ENCODE peak calls at places on chromosomes 2 and 18, in five cellular contexts. One of them, this sample, is unnamed.

GRCh38 chr2:49044680-49045079 is 109.6 kb downstream of the FSHR start:
- DNase-seq in mesendoderm: peak
- DNase-seq in tibial artery: no peak
- DNase-seq in lower lobe of right lung: no peak
- DNase-seq in fibroblast of pulmonary artery: peak
- DNase-seq in this sample: no peak

GRCh38 chr2:164388511-164388910 is 232.8 kb downstream of the GRB14 start:
- DNase-seq in mesendoderm: peak
- DNase-seq in tibial artery: no peak
- DNase-seq in lower lobe of right lung: no peak
- DNase-seq in fibroblast of pulmonary artery: peak
- DNase-seq in this sample: peak

GRCh38 chr2:238042849-238043584 is 17.8 kb upstream of the SCLY start:
- DNase-seq in fibroblast of pulmonary artery: peak
- DNase-seq in lower lobe of right lung: no peak
- DNase-seq in mesendoderm: no peak
- DNase-seq in tibial artery: no peak
- DNase-seq in this sample: no peak

GRCh38 chr2:205650931-205651330 is 31.4 kb upstream of the NRP2 start:
- DNase-seq in mesendoderm: no peak
- DNase-seq in fibroblast of pulmonary artery: no peak
- DNase-seq in lower lobe of right lung: no peak
- DNase-seq in tibial artery: no peak
- DNase-seq in this sample: no peak

GRCh38 chr2:223970343-223971128 is 13.3 kb downstream of the MRPL44 start:
- DNase-seq in tibial artery: peak
- DNase-seq in mesendoderm: peak
- DNase-seq in fibroblast of pulmonary artery: peak
- DNase-seq in lower lobe of right lung: no peak
- DNase-seq in this sample: no peak

GRCh38 chr2:32745191-32745590 is 117.3 kb downstream of the TTC27 start:
- DNase-seq in lower lobe of right lung: no peak
- DNase-seq in fibroblast of pulmonary artery: no peak
- DNase-seq in tibial artery: no peak
- DNase-seq in mesendoderm: peak
- DNase-seq in this sample: no peak

GRCh38 chr2:109470121-109470921 is 143.4 kb downstream of the SEPTIN10 start:
- DNase-seq in fibroblast of pulmonary artery: peak
- DNase-seq in lower lobe of right lung: peak
- DNase-seq in mesendoderm: peak
- DNase-seq in tibial artery: no peak
- DNase-seq in this sample: peak

GRCh38 chr2:99635710-99636431 is 146.1 kb upstream of the REV1 start:
- DNase-seq in fibroblast of pulmonary artery: no peak
- DNase-seq in tibial artery: peak
- DNase-seq in lower lobe of right lung: no peak
- DNase-seq in mesendoderm: no peak
- DNase-seq in this sample: no peak

GRCh38 chr2:165837122-165837521 is 43.1 kb upstream of the GALNT3 start:
- DNase-seq in fibroblast of pulmonary artery: peak
- DNase-seq in mesendoderm: peak
- DNase-seq in lower lobe of right lung: no peak
- DNase-seq in tibial artery: no peak
- DNase-seq in this sample: peak

GRCh38 chr2:164335128-164335527 is 286.2 kb downstream of the GRB14 start:
- DNase-seq in lower lobe of right lung: no peak
- DNase-seq in fibroblast of pulmonary artery: no peak
- DNase-seq in tibial artery: no peak
- DNase-seq in mesendoderm: peak
- DNase-seq in this sample: no peak

GRCh38 chr18:35376742-35377695 is at the start of gene ZNF396:
- DNase-seq in tibial artery: peak
- DNase-seq in lower lobe of right lung: peak
- DNase-seq in fibroblast of pulmonary artery: peak
- DNase-seq in mesendoderm: peak
- DNase-seq in this sample: no peak

GRCh38 chr2:66665124-66665984 is 230.4 kb downstream of the MEIS1 start:
- DNase-seq in fibroblast of pulmonary artery: peak
- DNase-seq in mesendoderm: no peak
- DNase-seq in tibial artery: no peak
- DNase-seq in lower lobe of right lung: no peak
- DNase-seq in this sample: no peak

GRCh38 chr2:164812378-164812777 is 29.2 kb downstream of the COBLL1 start:
- DNase-seq in tibial artery: no peak
- DNase-seq in fibroblast of pulmonary artery: no peak
- DNase-seq in mesendoderm: no peak
- DNase-seq in lower lobe of right lung: no peak
- DNase-seq in this sample: no peak

GRCh38 chr2:77712601-77713000 is 190.4 kb upstream of the LRRTM4 start:
- DNase-seq in lower lobe of right lung: no peak
- DNase-seq in mesendoderm: no peak
- DNase-seq in tibial artery: no peak
- DNase-seq in fibroblast of pulmonary artery: no peak
- DNase-seq in this sample: no peak

GRCh38 chr2:190382851-190383250 is 25.3 kb upstream of the MFSD6 start:
- DNase-seq in tibial artery: no peak
- DNase-seq in lower lobe of right lung: no peak
- DNase-seq in mesendoderm: peak
- DNase-seq in fibroblast of pulmonary artery: peak
- DNase-seq in this sample: peak

DNA sequence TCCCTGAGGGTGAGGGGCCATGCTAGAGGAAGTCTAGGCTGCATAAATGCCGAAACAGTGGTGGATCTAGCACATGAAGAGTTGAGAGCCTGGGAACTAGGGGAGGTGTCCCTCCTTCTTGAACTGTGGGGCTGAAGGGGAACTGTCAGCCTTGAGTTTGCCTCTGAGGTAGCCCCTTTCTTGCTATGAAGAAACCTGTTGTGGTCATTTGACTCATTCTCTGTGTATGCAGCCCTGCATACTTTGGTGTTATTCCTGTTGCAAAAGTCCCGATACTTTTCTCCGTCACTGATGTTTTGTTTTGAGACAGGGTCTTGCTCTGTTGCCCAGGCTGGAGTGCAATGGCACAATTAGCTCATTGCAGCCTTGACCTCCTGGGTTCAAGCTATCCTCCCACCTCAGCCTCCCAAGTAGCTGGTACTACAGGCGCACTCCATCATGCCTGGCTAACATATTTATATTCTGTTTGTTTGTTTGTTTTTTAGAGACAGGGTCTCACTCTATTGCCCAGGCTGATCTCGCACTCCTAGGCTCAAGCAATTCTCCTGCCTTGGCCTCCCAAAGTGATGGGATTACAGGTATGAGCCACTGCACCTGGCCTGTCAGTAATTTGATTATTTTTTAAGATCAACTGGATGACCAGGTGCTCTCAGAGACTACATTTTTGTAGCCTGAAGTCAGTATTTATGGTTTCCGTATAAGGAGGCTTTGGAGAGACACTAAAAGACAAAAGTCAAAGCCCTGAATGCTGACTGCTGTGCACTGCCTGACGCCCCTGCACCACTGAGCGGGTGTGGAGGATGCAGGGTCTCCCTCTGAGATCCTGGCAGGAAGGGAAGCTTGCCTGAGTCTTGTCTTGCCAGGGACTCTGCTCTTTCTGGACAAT is 126.0 kb upstream of the MSH6 start:
- DNase-seq in fibroblast of pulmonary artery: peak
- DNase-seq in mesendoderm: no peak
- DNase-seq in lower lobe of right lung: no peak
- DNase-seq in tibial artery: no peak
- DNase-seq in this sample: no peak
- H3K4me3 ChIP-seq in fibroblast of pulmonary artery: no peak
- H3K4me3 ChIP-seq in mesendoderm: no peak
- H3K4me3 ChIP-seq in lower lobe of right lung: no peak
- H3K4me3 ChIP-seq in tibial artery: no peak
- H3K4me3 ChIP-seq in this sample: no peak

DNA sequence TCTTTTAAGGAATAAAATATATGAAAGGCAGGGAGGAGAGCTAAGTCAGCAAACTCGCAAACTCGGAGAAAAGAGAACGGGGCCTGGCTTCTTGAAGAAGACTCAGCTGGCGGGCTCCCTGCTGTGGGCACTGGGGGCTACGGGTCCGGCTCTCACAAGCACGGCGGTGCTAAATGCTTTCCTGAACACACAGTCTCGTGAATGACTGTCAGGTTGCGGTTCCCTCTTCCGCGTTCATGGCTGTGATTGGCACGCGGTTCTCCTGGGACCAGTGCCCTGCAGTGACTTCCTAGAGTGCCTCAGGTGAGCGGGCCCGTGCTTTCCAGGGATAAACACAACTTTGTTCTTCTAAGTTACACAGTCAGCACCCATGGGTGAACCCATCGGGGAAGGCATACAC is 208.4 kb downstream of the HDAC4 start:
- DNase-seq in tibial artery: peak
- DNase-seq in lower lobe of right lung: no peak
- DNase-seq in mesendoderm: no peak
- DNase-seq in fibroblast of pulmonary artery: no peak
- DNase-seq in this sample: no peak
- H3K4me3 ChIP-seq in tibial artery: no peak
- H3K4me3 ChIP-seq in lower lobe of right lung: no peak
- H3K4me3 ChIP-seq in mesendoderm: no peak
- H3K4me3 ChIP-seq in fibroblast of pulmonary artery: no peak
- H3K4me3 ChIP-seq in this sample: no peak

DNA sequence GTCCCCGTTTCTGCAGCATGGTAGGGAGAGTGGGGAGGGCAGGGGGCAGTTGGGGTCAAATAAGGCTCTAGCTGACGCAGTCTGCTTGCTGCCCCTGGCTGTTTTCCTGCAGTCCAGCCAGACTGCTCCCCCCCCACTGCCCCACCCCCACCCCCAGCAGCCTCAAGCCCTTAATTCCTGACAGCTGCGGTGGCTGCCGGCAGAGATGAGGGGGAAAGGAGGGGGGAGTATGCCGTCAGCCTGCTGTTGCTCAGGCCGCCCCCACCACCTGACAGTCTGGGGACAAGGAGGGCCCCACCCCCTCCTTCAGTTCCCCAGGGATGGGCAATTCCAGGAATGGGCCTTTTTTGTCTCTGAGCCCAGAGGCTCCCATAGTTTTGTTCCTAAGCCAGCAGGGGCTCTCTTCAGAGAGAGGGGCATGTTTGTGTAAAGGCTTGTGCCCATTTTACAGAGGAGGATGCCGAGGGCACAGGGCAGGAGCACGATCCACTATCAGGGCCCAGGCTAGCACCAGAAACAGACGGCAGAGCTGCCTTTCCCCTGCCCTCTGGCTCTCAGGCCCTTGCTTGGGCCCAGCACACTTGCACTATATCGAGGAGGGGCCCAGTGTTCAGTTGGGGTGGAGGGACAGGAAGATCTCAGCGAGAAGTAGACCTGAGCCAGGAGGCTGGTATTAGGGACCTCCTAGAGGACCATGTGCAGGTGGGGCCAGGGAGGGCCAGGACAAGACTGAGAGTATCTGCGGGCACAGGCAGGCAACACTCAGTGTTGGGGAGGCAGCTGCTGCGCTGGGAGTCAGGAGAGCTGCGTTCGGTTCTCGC is 1.5 kb upstream of the WNT10A start:
- DNase-seq in tibial artery: no peak
- DNase-seq in lower lobe of right lung: no peak
- DNase-seq in mesendoderm: no peak
- DNase-seq in fibroblast of pulmonary artery: no peak
- DNase-seq in this sample: no peak
- H3K4me3 ChIP-seq in tibial artery: no peak
- H3K4me3 ChIP-seq in lower lobe of right lung: no peak
- H3K4me3 ChIP-seq in mesendoderm: no peak
- H3K4me3 ChIP-seq in fibroblast of pulmonary artery: no peak
- H3K4me3 ChIP-seq in this sample: no peak

GRCh38 chr2:229133155-229133772 is 137.8 kb downstream of the PID1 start:
- DNase-seq in lower lobe of right lung: no peak
- DNase-seq in fibroblast of pulmonary artery: peak
- DNase-seq in tibial artery: no peak
- DNase-seq in mesendoderm: peak
- DNase-seq in this sample: no peak
- H3K4me3 ChIP-seq in lower lobe of right lung: no peak
- H3K4me3 ChIP-seq in fibroblast of pulmonary artery: no peak
- H3K4me3 ChIP-seq in tibial artery: no peak
- H3K4me3 ChIP-seq in mesendoderm: no peak
- H3K4me3 ChIP-seq in this sample: no peak

This sample was measured in AG09309.